ENCODE peak calls at places on chromosomes 2 and 18, in four cellular contexts. E, Q, K and A are unnamed samples.

GRCh38 chr2:230137902-230138539 is 69.3 kb upstream of the SLC16A14 start:
- DNase-seq in Q (peak; percentile 17), K (no peak), E (no peak), A (peak; percentile 77)

GRCh38 chr2:72527424-72527823 is 298.4 kb downstream of the EXOC6B start:
- DNase-seq in Q (no peak), E (no peak), K (no peak), A (no peak)

GRCh38 chr2:176494949-176495353 is 225.7 kb downstream of the MTX2 start:
- DNase-seq in E (no peak), Q (no peak), K (no peak), A (no peak)

GRCh38 chr2:237473474-237474453 is 13.3 kb upstream of the MLPH start:
- DNase-seq in E (no peak), Q (no peak), K (no peak), A (no peak)

GRCh38 chr2:66236816-66237469 is 198.0 kb upstream of the MEIS1 start:
- DNase-seq in E (no peak), Q (no peak), K (no peak), A (no peak)

GRCh38 chr2:190836767-190837166 is 43.9 kb upstream of the GLS start:
- DNase-seq in K (no peak), Q (no peak), E (no peak), A (no peak)

GRCh38 chr18:74488354-74488753 is 7.8 kb upstream of the CNDP2 start:
- DNase-seq in K (peak; percentile 53), E (no peak), Q (no peak), A (no peak)

GRCh38 chr2:120034027-120034426 is 21.1 kb downstream of the EPB41L5 start:
- DNase-seq in K (no peak), E (no peak), Q (no peak), A (no peak)

GRCh38 chr2:200673191-200673590 is 87.4 kb downstream of the AOX1 start:
- DNase-seq in E (no peak), Q (no peak), K (no peak), A (no peak)

GRCh38 chr2:177670791-177671528 is 278.4 kb downstream of the AGPS start:
- DNase-seq in E (no peak), Q (no peak), K (no peak), A (no peak)

GRCh38 chr2:178553047-178553446 is 72.8 kb downstream of the PLEKHA3 start:
- DNase-seq in Q (no peak), E (no peak), K (no peak), A (peak; percentile 18)

GRCh38 chr2:42949125-42949524 is 156.7 kb upstream of the HAAO start:
- DNase-seq in K (no peak), Q (no peak), E (no peak), A (no peak)

GRCh38 chr2:70480468-70480867 is 73.2 kb downstream of the TGFA start:
- DNase-seq in E (no peak), K (no peak), Q (no peak), A (no peak)

GRCh38 chr18:41543815-41544214 is 411.2 kb upstream of the PIK3C3 start:
- DNase-seq in E (no peak), K (no peak), Q (no peak), A (no peak)

GRCh38 chr2:135099802-135100483 is 47.9 kb downstream of the RAB3GAP1 start:
- DNase-seq in Q (no peak), E (no peak), K (no peak), A (no peak)

GRCh38 chr18:62325806-62326645 is 916 bp downstream of the TNFRSF11A start:
- DNase-seq in K (no peak), E (no peak), Q (no peak), A (no peak)

GRCh38 chr18:50961974-50962373 is 5.9 kb upstream of the ELAC1 start:
- DNase-seq in K (no peak), Q (no peak), E (no peak), A (no peak)

GRCh38 chr18:54558609-54559585 is 32.1 kb upstream of the DYNAP start:
- DNase-seq in K (peak; percentile 30), Q (peak; percentile 11), E (no peak), A (peak; percentile 25)

GRCh38 chr2:112161431-112162145 is 23.4 kb downstream of the FBLN7 start:
- DNase-seq in Q (no peak), K (no peak), E (no peak), A (no peak)

GRCh38 chr2:230713331-230714121 is 884 bp downstream of the CAB39 start:
- DNase-seq in E (no peak), K (peak; percentile 92), Q (peak; percentile 46), A (no peak)

GRCh38 chr2:168432565-168433186 is 23.4 kb upstream of the CERS6 start:
- DNase-seq in E (no peak), Q (no peak), K (no peak), A (no peak)

GRCh38 chr2:7031424-7032245 is 114.4 kb downstream of the RNF144A start:
- DNase-seq in E (peak; percentile 52), K (no peak), Q (peak; percentile 98), A (no peak)

GRCh38 chr18:32422185-32422584 is 48.5 kb downstream of the GAREM1 start:
- DNase-seq in E (no peak), Q (no peak), K (no peak), A (no peak)

DNA sequence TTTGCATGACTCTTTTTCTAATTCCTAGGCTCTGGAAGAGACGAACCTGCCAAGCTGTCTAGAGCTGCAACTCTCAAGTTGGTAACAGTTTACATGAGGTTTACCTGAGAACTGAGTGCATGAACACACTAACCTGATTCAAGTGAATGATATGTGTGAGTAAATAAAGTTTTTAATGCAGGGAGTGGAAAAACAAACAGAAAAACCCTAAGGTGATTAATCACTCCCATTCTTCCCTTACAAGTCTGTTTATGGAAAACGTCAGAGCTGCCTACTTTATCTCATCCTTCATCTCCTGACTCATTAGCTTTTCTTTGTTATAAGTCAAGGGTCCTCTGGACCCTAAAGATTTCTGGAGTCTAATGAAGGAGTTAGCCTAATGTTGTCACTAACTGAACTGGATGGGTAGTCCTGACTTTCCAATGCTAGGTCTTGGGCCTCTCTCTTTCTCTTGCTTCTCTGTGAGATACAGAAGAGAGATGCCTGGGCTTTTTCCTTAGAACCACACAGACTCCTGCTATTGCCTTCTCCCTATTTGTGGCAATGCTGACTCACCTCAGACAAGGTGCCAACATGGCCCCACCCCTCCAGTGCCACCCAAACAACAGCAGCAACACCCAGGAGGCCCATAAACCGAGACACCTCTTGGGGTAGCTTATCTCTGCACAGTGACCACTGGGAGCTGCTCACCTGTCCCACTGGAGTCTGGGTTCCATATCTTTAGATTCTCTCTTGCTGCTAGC is 952.4 kb downstream of the EPHA4 start:
- DNase-seq in E (peak; percentile 15), K (no peak), Q (no peak), A (peak; percentile 83)
- TF ChIP-seq SIN3A in E (peak; percentile 21), K (no peak), Q (no peak), A (no peak)

DNA sequence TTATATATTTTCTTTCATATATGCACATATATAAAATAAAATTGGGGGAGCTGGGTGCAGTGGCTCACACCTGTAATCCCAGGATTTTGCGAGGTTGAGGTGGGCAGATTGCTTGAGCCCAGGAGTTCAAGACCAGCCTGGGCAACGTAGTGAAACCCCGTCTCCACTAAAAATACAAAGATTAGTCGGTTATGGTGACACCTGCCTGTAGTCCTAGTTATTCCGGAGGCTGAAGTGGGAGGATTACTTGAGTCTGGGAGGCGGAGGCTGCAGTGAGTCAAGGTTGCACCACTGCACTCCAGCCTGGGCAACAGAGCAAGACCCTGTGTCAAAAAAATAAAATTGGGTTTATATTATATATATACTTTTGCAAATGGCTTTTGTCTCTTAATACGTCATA is 39.6 kb upstream of the TFCP2L1 start:
- DNase-seq in Q (no peak), E (no peak), K (no peak), A (no peak)
- TF ChIP-seq TCF7L2 in Q (no peak), E (no peak), K (no peak), A (no peak)

GRCh38 chr2:205520311-205520710 is 162.0 kb upstream of the NRP2 start:
- DNase-seq in E (no peak), Q (no peak), K (no peak), A (no peak)
- TF ChIP-seq SIN3A in E (no peak), Q (no peak), K (no peak), A (no peak)

GRCh38 chr2:171630812-171631626 is 56.2 kb upstream of the DYNC1I2 start:
- DNase-seq in E (peak; percentile 21), K (peak; percentile 81), Q (no peak), A (no peak)
- TF ChIP-seq TCF7L2 in E (no peak), K (peak; percentile 31), Q (no peak), A (no peak)

GRCh38 chr2:210474776-210475175 is 1.8 kb downstream of the LANCL1 start:
- DNase-seq in K (no peak), E (no peak), Q (no peak), A (no peak)

GRCh38 chr2:210477496-210477895 is 937 bp upstream of the LANCL1 start:
- DNase-seq in K (peak; percentile 67), Q (peak; percentile 54), E (peak; percentile 66), A (no peak)

GRCh38 chr2:210476194-210477128 is at the start of gene LANCL1:
- DNase-seq in K (peak; percentile 90), Q (peak; percentile 91), E (peak; percentile 80), A (peak; percentile 71)

GRCh38 chr2:210478661-210479060 is 2.1 kb upstream of the LANCL1 start:
- DNase-seq in K (no peak), E (no peak), Q (no peak), A (no peak)

GRCh38 chr2:210475726-210476125 is 833 bp downstream of the LANCL1 start:
- DNase-seq in K (no peak), E (no peak), Q (no peak), A (no peak)
- TF ChIP-seq SIN3A in K (no peak), E (no peak), Q (no peak), A (no peak)

GRCh38 chr2:36702781-36703180 is 6.3 kb downstream of the VIT start:
- DNase-seq in Q (no peak), E (no peak), K (no peak), A (no peak)

GRCh38 chr2:36706021-36706328 is 9.5 kb downstream of the VIT start:
- DNase-seq in Q (no peak), K (no peak), E (no peak), A (no peak)

GRCh38 chr2:36706451-36706850 is 9.9 kb downstream of the VIT start:
- DNase-seq in K (no peak), Q (no peak), E (no peak), A (no peak)

GRCh38 chr2:36705326-36706020 is 9.0 kb downstream of the VIT start:
- DNase-seq in K (no peak), Q (no peak), E (no peak), A (no peak)

GRCh38 chr2:36704475-36705150 is 8.1 kb downstream of the VIT start:
- DNase-seq in K (no peak), Q (no peak), E (no peak), A (no peak)
- TF ChIP-seq TCF7L2 in K (no peak), Q (no peak), E (no peak), A (no peak)

GRCh38 chr2:98583866-98584618 is 24.3 kb downstream of the COA5 start:
- DNase-seq in K (no peak), E (no peak), Q (peak; percentile 96), A (no peak)
- TF ChIP-seq SIN3A in K (no peak), E (no peak), Q (no peak), A (no peak)

DNA sequence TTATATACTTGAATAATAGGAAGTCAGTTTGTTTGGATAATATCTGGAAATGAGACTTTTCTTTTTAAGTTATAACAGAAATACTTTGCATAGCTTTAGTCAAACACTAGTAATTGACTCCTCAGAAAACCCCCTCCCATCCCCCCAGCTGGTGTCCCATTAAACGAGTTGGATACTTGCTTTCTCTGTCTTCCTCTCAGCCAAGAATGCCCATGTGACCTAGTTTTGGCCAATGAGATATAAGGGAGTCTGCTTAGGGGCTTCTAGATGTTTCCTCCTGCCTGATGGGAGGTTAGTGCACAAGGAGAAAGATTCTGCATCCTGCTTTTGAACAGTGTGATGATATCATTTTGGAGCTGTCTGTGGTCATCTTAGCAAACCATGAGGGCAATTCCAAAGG is 61.3 kb downstream of the MOGAT1 start:
- DNase-seq in E (no peak), K (no peak), Q (no peak), A (no peak)
- TF ChIP-seq TCF7L2 in E (no peak), K (no peak), Q (no peak), A (no peak)

GRCh38 chr2:55232863-55233657 is 572 bp downstream of the RPS27A start:
- DNase-seq in Q (no peak), E (no peak), K (peak; percentile 46), A (no peak)
- TF ChIP-seq SIN3A in Q (no peak), E (no peak), K (peak; percentile 62), A (no peak)